ENCODE peak calls at places on chromosomes 3 and 15, in five cellular contexts. A, Z, O, R and Y are unnamed samples.

GRCh38 chr15:59249816-59250215 is 43.2 kb downstream of the LDHAL6B start:
- DNase-seq in O (no peak), R (no peak), A (no peak), Z (no peak), Y (no peak)

GRCh38 chr15:45402955-45403892 is 24.9 kb upstream of the GATM start:
- DNase-seq in A (peak), R (no peak), Z (peak), O (peak), Y (peak)

GRCh38 chr3:5202267-5202666 is 14.8 kb downstream of the EDEM1 start:
- DNase-seq in Z (no peak), O (no peak), A (no peak), R (no peak), Y (no peak)

GRCh38 chr3:71305246-71306206 is 278.0 kb downstream of the FOXP1 start:
- DNase-seq in Z (no peak), O (peak), R (no peak), A (no peak), Y (no peak)

GRCh38 chr3:31193871-31194270 is 299.4 kb upstream of the GADL1 start:
- DNase-seq in R (no peak), Z (no peak), O (no peak), A (no peak), Y (no peak)

GRCh38 chr15:93048759-93049161 is 40.3 kb downstream of the RGMA start:
- DNase-seq in O (no peak), R (no peak), Z (no peak), A (no peak), Y (no peak)

GRCh38 chr3:49327485-49327884 is 12.4 kb downstream of the USP4 start:
- DNase-seq in R (no peak), O (no peak), Z (no peak), A (no peak), Y (no peak)

GRCh38 chr3:98734737-98735136 is 28.4 kb upstream of the ST3GAL6 start:
- DNase-seq in R (no peak), O (no peak), Z (no peak), A (no peak), Y (no peak)

GRCh38 chr3:100104817-100105413 is 9.4 kb downstream of the FILIP1L start:
- DNase-seq in Z (no peak), R (no peak), A (no peak), O (no peak), Y (no peak)

GRCh38 chr3:127677541-127678314 is 5.0 kb downstream of the ABTB1 start:
- DNase-seq in A (no peak), O (peak), Z (no peak), R (no peak), Y (no peak)

GRCh38 chr3:127678611-127679533 is 6.1 kb downstream of the ABTB1 start:
- DNase-seq in R (no peak), O (peak), Z (no peak), A (no peak), Y (no peak)

GRCh38 chr3:127676921-127677351 is 4.2 kb downstream of the ABTB1 start:
- DNase-seq in A (no peak), O (peak), R (no peak), Z (no peak), Y (no peak)

GRCh38 chr3:127679534-127680145 is 6.9 kb downstream of the ABTB1 start:
- DNase-seq in A (peak), Z (no peak), R (no peak), O (peak), Y (no peak)

GRCh38 chr3:127678315-127678599 is 5.5 kb downstream of the ABTB1 start:
- DNase-seq in A (no peak), R (no peak), O (peak), Z (no peak), Y (no peak)
- TF ChIP-seq POLR2AphosphoS5 in A (no peak), R (no peak), O (no peak), Z (no peak), Y (no peak)

GRCh38 chr3:185778069-185778468 is 46.8 kb downstream of the IGF2BP2 start:
- DNase-seq in O (no peak), A (no peak), R (no peak), Z (no peak), Y (no peak)
- TF ChIP-seq TAF1 in O (no peak), A (no peak), R (no peak), Z (no peak), Y (no peak)

DNA sequence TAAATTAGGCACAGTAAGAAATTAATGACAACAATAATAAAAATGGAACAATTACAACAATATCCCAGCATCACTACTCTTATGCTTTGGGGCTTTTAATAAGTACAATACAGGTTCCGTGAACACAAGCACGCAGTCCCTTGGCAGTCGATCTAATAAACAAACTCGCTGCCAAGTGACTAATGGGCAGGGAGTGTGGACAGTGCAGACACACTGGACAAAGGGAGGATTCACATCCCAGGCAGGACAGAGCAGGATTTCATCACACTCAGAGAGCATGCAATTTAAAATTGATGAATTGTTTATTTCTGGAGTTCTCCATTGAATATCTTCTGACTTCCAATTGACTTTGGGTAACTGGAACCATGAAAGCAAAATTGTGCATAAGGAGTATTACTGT is 524.1 kb upstream of the CFAP20DC start:
- DNase-seq in A (no peak), Z (no peak), O (no peak), R (no peak), Y (no peak)
- TF ChIP-seq POLR2AphosphoS5 in A (no peak), Z (no peak), O (no peak), R (no peak), Y (no peak)

DNA sequence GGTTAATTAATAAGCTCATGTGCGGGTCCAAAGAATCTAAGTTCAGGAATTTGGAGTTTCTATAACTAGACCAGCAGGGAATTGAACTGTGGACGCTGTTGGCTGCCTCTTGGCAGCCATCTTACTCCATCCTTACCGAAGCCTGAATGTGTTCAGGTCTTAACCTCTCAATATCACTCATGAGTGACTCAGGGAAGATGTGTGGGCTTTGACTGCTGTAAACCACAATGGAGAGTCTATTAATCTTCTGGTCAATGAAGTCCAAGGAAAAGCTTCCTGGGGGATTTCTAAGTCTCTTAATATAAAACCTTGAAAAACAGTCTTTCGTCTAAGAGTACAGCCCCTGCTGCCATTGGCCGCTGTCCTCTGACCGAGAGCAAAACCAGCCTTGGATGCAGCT is 46.7 kb upstream of the OXTR start:
- DNase-seq in O (no peak), R (no peak), Z (no peak), A (no peak), Y (no peak)
- TF ChIP-seq TAF1 in O (no peak), R (no peak), Z (no peak), A (no peak), Y (no peak)